ENCODE peak calls at places on chromosomes 6 and 20, in ten cellular contexts. Y is right lobe of liver, F is IMR-90, N is body of pancreas, G is tibial nerve, C is HepG2, M is prostate gland, I is K562, T is vagina, J is transverse colon. E is an unnamed sample. For H3K9me3 and H3K27me3, the result is how much of the 10 kb centered on the place peaks cover.

GRCh38 chr6:40877362-40877761 is 161.7 kb downstream of the UNC5CL start:
- DNase-seq in Y (no peak), G (no peak), J (no peak), F (no peak), T (no peak), C (no peak), N (no peak), I (no peak), M (no peak), E (no peak)

GRCh38 chr20:48186915-48187314 is 401.6 kb upstream of the SULF2 start:
- DNase-seq in N (no peak), M (no peak), Y (no peak), T (no peak), G (no peak), F (no peak), C (no peak), J (no peak), I (no peak), E (no peak)

GRCh38 chr6:30618270-30618787 is 689 bp downstream of the MRPS18B start:
- DNase-seq in J (peak), N (no peak), G (no peak), M (no peak), F (no peak), Y (no peak), T (no peak), I (no peak), C (peak), E (no peak)

GRCh38 chr6:153787341-153787606 is 251.8 kb upstream of the OPRM1 start:
- DNase-seq in F (no peak), I (no peak), C (peak), M (no peak), T (no peak), G (no peak), N (no peak), Y (no peak), J (peak), E (no peak)

GRCh38 chr6:157151029-157151428 is 172.3 kb downstream of the TMEM242 start:
- DNase-seq in N (no peak), T (no peak), I (no peak), C (no peak), G (no peak), Y (no peak), J (no peak), M (no peak), F (no peak), E (no peak)

GRCh38 chr6:85287654-85288053 is 162.2 kb upstream of the NT5E start:
- DNase-seq in G (no peak), T (no peak), J (no peak), M (no peak), F (no peak), C (no peak), I (no peak), N (no peak), Y (no peak), E (no peak)

GRCh38 chr6:35265523-35265922 is 6.0 kb downstream of the ZNF76 start:
- DNase-seq in N (no peak), J (no peak), Y (no peak), C (no peak), I (no peak), G (no peak), T (no peak), F (no peak), M (no peak), E (no peak)

GRCh38 chr6:33716890-33717632 is 5.6 kb upstream of the UQCC2 start:
- DNase-seq in N (no peak), M (peak), G (no peak), I (no peak), C (peak), T (no peak), F (no peak), J (no peak), Y (no peak), E (no peak)

GRCh38 chr6:105810105-105810921 is 275.8 kb upstream of the PRDM1 start:
- DNase-seq in G (peak), N (no peak), J (peak), Y (no peak), I (peak), M (no peak), F (peak), C (no peak), T (no peak), E (peak)

GRCh38 chr6:145631374-145631773 is 103.9 kb downstream of the EPM2A start:
- DNase-seq in C (no peak), G (no peak), Y (no peak), N (no peak), I (no peak), J (no peak), T (no peak), M (no peak), F (no peak), E (no peak)

GRCh38 chr20:21389368-21389767 is 8.0 kb downstream of the NKX2-4 start:
- DNase-seq in M (no peak), F (peak), C (no peak), G (no peak), J (no peak), T (no peak), N (no peak), Y (no peak), I (no peak), E (no peak)

GRCh38 chr20:36847009-36847709 is 28.8 kb upstream of the TLDC2 start:
- DNase-seq in Y (no peak), N (no peak), T (no peak), F (peak), M (peak), C (no peak), G (peak), J (peak), I (no peak), E (peak)

GRCh38 chr6:167161895-167162467 is 4.2 kb upstream of the GPR31 start:
- DNase-seq in M (no peak), J (no peak), N (no peak), F (no peak), C (no peak), Y (no peak), G (no peak), T (no peak), I (no peak), E (no peak)

GRCh38 chr6:109308018-109308492 is 74.2 kb downstream of the CD164 start:
- DNase-seq in N (peak), G (peak), C (peak), J (peak), T (no peak), M (no peak), F (peak), Y (peak), I (peak), E (peak)

GRCh38 chr6:157755752-157756411 is 67.2 kb upstream of the SNX9 start:
- DNase-seq in I (no peak), F (no peak), T (no peak), N (no peak), G (no peak), Y (no peak), J (no peak), M (no peak), C (no peak), E (no peak)

GRCh38 chr6:100001915-100002388 is 7.9 kb upstream of the MCHR2 start:
- DNase-seq in Y (peak), G (peak), N (peak), C (peak), J (peak), T (no peak), F (peak), M (peak), I (peak), E (no peak)

GRCh38 chr20:17646209-17646717 is 35.8 kb downstream of the RRBP1 start:
- DNase-seq in M (peak), C (peak), Y (peak), I (no peak), F (no peak), N (no peak), J (no peak), T (no peak), G (no peak), E (peak)

GRCh38 chr6:34709386-34709785 is 12.8 kb upstream of the ILRUN start:
- DNase-seq in C (no peak), T (no peak), F (peak), N (peak), I (no peak), M (peak), J (peak), Y (peak), G (no peak), E (peak)

GRCh38 chr6:149881066-149881766 is 16.7 kb downstream of the RAET1E start:
- DNase-seq in N (no peak), Y (no peak), F (no peak), I (no peak), J (no peak), M (no peak), C (no peak), T (no peak), G (no peak), E (no peak)

GRCh38 chr6:117387454-117387974 is 38.2 kb downstream of the ROS1 start:
- DNase-seq in Y (no peak), F (no peak), J (no peak), M (no peak), C (no peak), T (no peak), I (no peak), G (no peak), N (no peak), E (no peak)

GRCh38 chr6:24720131-24720603 is 1.2 kb upstream of the C6orf62 start:
- DNase-seq in C (peak), I (peak), T (peak), G (peak), M (peak), F (peak), N (peak), Y (peak), J (peak), E (peak)

GRCh38 chr6:105642708-105643107 is 239.8 kb upstream of the PREP start:
- DNase-seq in C (no peak), G (no peak), F (peak), I (no peak), M (no peak), J (no peak), Y (no peak), N (no peak), T (no peak), E (no peak)

GRCh38 chr20:53972179-53972578 is 98.2 kb downstream of the BCAS1 start:
- DNase-seq in F (no peak), M (no peak), G (no peak), T (no peak), C (no peak), Y (no peak), N (no peak), J (no peak), I (no peak), E (no peak)

GRCh38 chr6:165858571-165858970 is 195.5 kb upstream of the PDE10A start:
- DNase-seq in T (no peak), F (peak), G (no peak), C (no peak), J (no peak), Y (no peak), N (no peak), I (no peak), M (no peak), E (no peak)

GRCh38 chr20:539236-539635 is 4.4 kb downstream of the CSNK2A1 start:
- DNase-seq in T (no peak), J (no peak), G (no peak), Y (no peak), M (no peak), I (no peak), C (no peak), F (no peak), N (no peak), E (no peak)

GRCh38 chr6:125104425-125104824 is 49.1 kb upstream of the TPD52L1 start:
- DNase-seq in Y (no peak), T (no peak), F (peak), G (no peak), J (no peak), M (peak), I (peak), N (no peak), C (no peak), E (no peak)

GRCh38 chr20:38032585-38033329 is 499 bp downstream of the TTI1 start:
- DNase-seq in J (no peak), N (peak), Y (no peak), F (no peak), T (no peak), C (peak), I (no peak), M (no peak), G (no peak), E (peak)

GRCh38 chr6:7879980-7880717 is 30.4 kb downstream of the TXNDC5 start:
- DNase-seq in F (no peak), M (no peak), N (no peak), J (no peak), Y (no peak), C (no peak), I (no peak), G (no peak), T (no peak), E (no peak)
- TF ChIP-seq POLR2A in F (no peak), M (no peak), N (no peak), J (no peak), Y (no peak), C (no peak), I (no peak), G (no peak), T (no peak), E (no peak)

DNA sequence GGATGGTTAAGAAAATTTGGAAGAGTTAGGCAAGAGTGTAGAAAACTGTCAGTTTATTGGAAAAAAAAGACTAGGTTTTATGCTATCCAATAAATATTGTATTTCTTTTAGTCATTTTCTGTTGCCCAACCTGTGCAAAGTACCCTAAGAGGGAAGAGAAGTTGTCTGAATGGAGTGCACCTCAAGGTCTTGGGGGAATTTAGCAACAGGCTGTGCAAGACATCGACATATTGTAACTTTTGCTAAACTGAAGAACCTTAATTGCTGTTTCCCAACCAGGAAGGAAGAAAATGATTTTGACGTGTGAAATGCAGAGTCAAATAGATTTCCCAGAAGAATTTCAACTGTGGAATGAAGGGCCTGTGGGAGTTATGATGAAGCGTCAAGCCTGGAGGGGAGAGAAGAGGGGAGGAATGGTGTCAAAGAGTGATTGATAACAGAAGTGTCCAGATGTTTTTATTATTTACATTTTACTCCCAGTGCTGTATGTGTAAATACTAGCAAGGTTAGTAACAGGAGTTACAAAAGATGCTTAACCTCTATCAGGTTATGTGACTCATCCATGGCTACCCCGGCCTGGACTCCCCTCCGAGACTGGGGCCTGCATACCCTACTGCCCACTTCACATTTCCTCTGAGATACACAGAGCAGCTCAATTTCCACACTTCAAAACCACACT is 246.8 kb downstream of the MYLK4 start:
- DNase-seq in I (no peak), J (no peak), N (no peak), C (peak), F (peak), G (no peak), M (no peak), Y (no peak), T (no peak), E (no peak)
- H3K9me3 ChIP-seq in I (under half), J (under half), N (under half), C (under half), F (under half), G (under half), M (under half), Y (under half), T (under half), E (under half)

DNA sequence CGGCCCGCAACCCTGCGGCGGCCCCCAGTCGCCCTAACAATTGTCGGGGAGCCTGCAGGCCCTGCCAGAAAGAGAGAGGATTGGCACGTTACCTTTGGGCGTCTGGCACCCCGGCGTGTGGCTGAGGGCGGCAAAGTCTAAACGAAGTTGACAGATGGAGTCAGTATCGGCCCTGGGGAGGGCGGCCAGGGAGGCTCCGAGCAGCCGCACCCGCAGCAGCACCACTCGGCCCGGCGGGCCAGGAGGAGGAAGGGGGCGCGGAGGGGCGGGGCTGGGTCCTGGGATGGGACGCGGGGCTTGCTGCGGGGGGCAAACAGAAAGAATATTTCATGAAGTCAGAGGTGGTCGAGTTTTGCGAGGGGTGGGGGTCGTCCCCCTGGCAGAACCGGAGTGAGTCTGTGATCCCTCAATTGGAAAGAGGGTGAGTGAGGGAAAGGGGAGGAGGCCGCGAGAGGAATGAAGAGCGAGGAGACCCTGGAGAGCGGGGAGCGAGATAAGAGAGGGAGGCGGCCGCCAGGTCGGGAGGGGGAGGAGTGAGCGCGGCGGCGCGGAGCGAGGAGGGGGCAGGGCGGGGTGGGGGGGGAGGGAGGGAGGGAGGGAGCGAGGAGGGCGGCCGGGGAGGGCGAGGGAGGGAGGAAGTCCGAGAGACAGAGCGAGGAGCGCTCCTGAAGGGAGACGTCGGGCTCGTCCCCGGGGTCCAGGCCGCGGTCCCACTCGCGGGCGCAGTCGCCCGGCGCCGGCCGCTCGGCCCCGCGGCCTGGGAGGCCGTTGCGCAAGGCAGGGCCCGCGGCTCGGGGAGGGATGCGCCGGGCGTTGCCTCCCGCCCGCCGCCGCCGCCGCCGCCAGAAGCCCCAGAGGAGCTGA is at the start of gene FOXF2:
- DNase-seq in M (no peak), N (no peak), F (no peak), T (no peak), J (no peak), C (no peak), I (peak), G (no peak), Y (no peak), E (no peak)
- H3K27me3 ChIP-seq in M (under half), N (under half), F (under half), T (under half), J (half or more), C (under half), I (half or more), G (half or more), Y (under half), E (half or more)

GRCh38 chr6:13427838-13428527 is 59.4 kb downstream of the GFOD1 start:
- DNase-seq in T (no peak), J (peak), I (peak), M (no peak), G (no peak), N (no peak), F (no peak), C (no peak), Y (no peak), E (no peak)
- TF ChIP-seq POLR2A in T (no peak), J (no peak), I (no peak), M (no peak), G (no peak), N (no peak), F (no peak), C (no peak), Y (no peak), E (no peak)

GRCh38 chr6:155946860-155947259 is 491.2 kb upstream of the NOX3 start:
- DNase-seq in F (no peak), G (no peak), T (no peak), Y (no peak), M (no peak), N (no peak), J (no peak), C (no peak), I (no peak), E (no peak)

GRCh38 chr6:155955038-155955437 is 499.4 kb upstream of the NOX3 start:
- DNase-seq in F (no peak), J (no peak), M (no peak), T (no peak), C (no peak), N (no peak), Y (no peak), G (no peak), I (no peak), E (no peak)

GRCh38 chr6:155943635-155944034 is 488.0 kb upstream of the NOX3 start:
- DNase-seq in T (no peak), C (no peak), Y (no peak), J (no peak), I (no peak), G (no peak), M (no peak), N (no peak), F (peak), E (no peak)

GRCh38 chr6:155954149-155954548 is 498.5 kb upstream of the NOX3 start:
- DNase-seq in C (no peak), N (no peak), I (no peak), Y (no peak), G (no peak), F (no peak), M (no peak), T (no peak), J (no peak), E (no peak)

DNA sequence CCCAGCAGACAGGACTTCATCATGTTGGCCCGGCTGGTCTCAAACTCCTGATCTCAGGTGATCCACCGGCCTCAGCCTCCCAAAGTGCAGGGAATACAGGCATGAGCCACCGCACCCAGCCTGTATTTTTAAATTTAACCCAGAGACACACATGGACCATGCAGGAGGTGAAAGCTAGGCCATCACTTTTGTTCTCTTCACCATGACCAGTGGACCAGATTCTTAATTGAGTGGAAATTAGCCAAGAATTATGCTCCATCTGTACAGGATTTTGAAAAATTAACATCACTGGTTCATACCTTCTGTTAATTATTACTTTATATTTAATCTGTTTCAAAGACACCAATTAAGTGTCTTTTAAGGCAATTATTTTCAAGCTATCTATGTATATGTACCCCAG is 493.6 kb upstream of the NOX3 start:
- DNase-seq in J (no peak), G (no peak), Y (no peak), M (no peak), C (no peak), I (no peak), F (no peak), N (no peak), T (no peak), E (no peak)
- H3K9me3 ChIP-seq in J (under half), G (under half), Y (under half), M (under half), C (under half), I (under half), F (under half), N (under half), T (under half), E (under half)

DNA sequence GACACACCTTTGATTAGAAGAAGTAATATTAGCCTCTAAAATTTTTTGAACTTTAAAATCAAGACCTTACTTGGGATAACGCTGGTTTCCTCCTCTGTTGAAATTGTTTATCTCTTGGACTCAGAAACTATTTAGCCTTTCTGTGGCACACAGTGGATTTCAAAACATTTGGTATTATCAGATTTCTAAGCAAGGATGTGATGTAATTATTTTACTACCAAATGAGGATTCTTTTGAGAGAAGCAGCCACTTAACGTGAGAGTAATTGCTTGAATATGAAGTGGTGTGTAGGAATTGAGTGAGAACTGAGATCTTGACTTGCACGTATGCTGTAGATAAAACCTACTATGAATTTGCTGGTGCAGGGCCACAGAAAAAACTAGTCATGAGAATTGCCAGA is 53.2 kb downstream of the AKAP12 start:
- DNase-seq in G (no peak), F (peak), T (no peak), Y (no peak), M (no peak), N (no peak), C (no peak), J (no peak), I (no peak), E (no peak)
- H3K27me3 ChIP-seq in G (under half), F (under half), T (under half), Y (under half), M (under half), N (under half), C (under half), J (under half), I (half or more), E (under half)